ENCODE peak calls at places on chromosomes 12 and 14, in six cellular contexts. V is MM.1S, I is GM12878, L is PC-3, R is neural progenitor cell, Y is IMR-90. T is an unnamed sample.

GRCh38 chr12:12724421-12725085 is 7.4 kb downstream of the CDKN1B start:
- DNase-seq in V (peak; percentile 76), I (no peak), L (peak; percentile 21), R (peak; percentile 47), Y (no peak), T (no peak)

GRCh38 chr12:18320036-18320617 is 58.8 kb downstream of the PIK3C2G start:
- DNase-seq in V (peak; percentile 56), I (no peak), L (peak; percentile 79), R (peak; percentile 79), Y (peak; percentile 69), T (peak; percentile 48)

GRCh38 chr12:122943196-122943595 is 23.1 kb downstream of the ABCB9 start:
- DNase-seq in V (no peak), I (no peak), L (peak; percentile 40), R (no peak), Y (peak; percentile 30), T (peak; percentile 27)

GRCh38 chr14:36238666-36239363 is 62.3 kb upstream of the PTCSC3 start:
- DNase-seq in V (no peak), I (no peak), L (peak; percentile 73), R (no peak), Y (peak; percentile 70), T (no peak)

GRCh38 chr14:79552778-79553177 is 658.5 kb downstream of the DIO2 start:
- DNase-seq in V (no peak), I (no peak), L (peak; percentile 27), R (peak; percentile 55), Y (no peak), T (no peak)

GRCh38 chr12:52975820-52976573 is 27.1 kb downstream of the KRT18 start:
- DNase-seq in V (no peak), I (no peak), L (peak; percentile 67), R (peak; percentile 50), Y (peak; percentile 27), T (no peak)

GRCh38 chr14:104086661-104087461 is 1.4 kb downstream of the ASPG start:
- DNase-seq in V (no peak), I (no peak), L (no peak), R (no peak), Y (no peak), T (peak; percentile 91)

GRCh38 chr12:113333877-113334785 is 778 bp downstream of the SLC8B1 start:
- DNase-seq in V (peak; percentile 7), I (no peak), L (peak; percentile 35), R (no peak), Y (no peak), T (no peak)

GRCh38 chr12:79911889-79912656 is 22.8 kb downstream of the PPP1R12A start:
- DNase-seq in V (no peak), I (no peak), L (peak; percentile 35), R (no peak), Y (peak; percentile 59), T (no peak)

GRCh38 chr12:106743270-106743988 is 31.1 kb upstream of the RIC8B start:
- DNase-seq in V (no peak), I (no peak), L (no peak), R (peak; percentile 76), Y (no peak), T (peak; percentile 59)

GRCh38 chr12:8951744-8952143 is 2.3 kb upstream of the M6PR start:
- DNase-seq in V (no peak), I (no peak), L (no peak), R (no peak), Y (no peak), T (no peak)

GRCh38 chr14:91647817-91648216 is 84.1 kb downstream of the CATSPERB start:
- DNase-seq in V (no peak), I (no peak), L (no peak), R (no peak), Y (no peak), T (no peak)

GRCh38 chr12:50477241-50477832 is 27.4 kb upstream of the DIP2B start:
- DNase-seq in V (no peak), I (peak; percentile 2), L (no peak), R (no peak), Y (no peak), T (no peak)

GRCh38 chr12:110919720-110920119 is 659 bp downstream of the MYL2 start:
- DNase-seq in V (no peak), I (no peak), L (no peak), R (no peak), Y (no peak), T (no peak)

GRCh38 chr12:68119724-68120211 is 39.8 kb downstream of the IFNG start:
- DNase-seq in V (peak; percentile 51), I (peak; percentile 73), L (peak; percentile 9), R (no peak), Y (no peak), T (no peak)

GRCh38 chr14:60328588-60328987 is 79.6 kb downstream of the PPM1A start:
- DNase-seq in V (no peak), I (no peak), L (no peak), R (peak; percentile 58), Y (no peak), T (no peak)

GRCh38 chr12:97943359-97943758 is 480.8 kb downstream of the RMST start:
- DNase-seq in V (peak; percentile 27), I (no peak), L (peak; percentile 13), R (no peak), Y (no peak), T (no peak)

GRCh38 chr12:13024151-13024946 is 19.8 kb upstream of the FAM234B start:
- DNase-seq in V (peak; percentile 54), I (no peak), L (no peak), R (peak; percentile 18), Y (peak; percentile 82), T (no peak)

GRCh38 chr14:84181072-84181471 is 1348.9 kb upstream of the FLRT2 start:
- DNase-seq in V (peak; percentile 6), I (no peak), L (no peak), R (no peak), Y (no peak), T (no peak)

GRCh38 chr12:109762071-109762672 is 48.5 kb downstream of the FAM222A start:
- DNase-seq in V (no peak), I (no peak), L (no peak), R (no peak), Y (no peak), T (no peak)

DNA sequence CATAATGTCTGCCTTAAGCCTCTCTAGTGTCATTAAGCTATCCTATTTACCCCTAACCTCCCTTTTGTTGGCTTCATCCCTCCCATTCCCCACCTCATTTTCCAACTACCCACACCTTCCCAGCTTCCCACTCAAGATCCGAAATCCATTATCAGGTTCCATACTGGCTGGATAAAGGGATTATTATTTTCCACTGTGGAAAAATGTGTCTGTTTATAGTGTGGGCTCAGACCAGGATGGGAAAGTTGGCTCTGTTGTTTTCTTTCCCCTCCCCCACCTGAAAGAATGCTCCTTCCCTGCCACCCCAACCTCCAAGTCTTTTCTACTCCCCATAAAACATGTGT is 49.8 kb downstream of the SUSD6 start:
- DNase-seq in V (no peak), I (no peak), L (no peak), R (no peak), Y (no peak), T (no peak)
- H4K20me1 ChIP-seq in V (no peaks in the 10 kb centered on the region), I (no peaks in the 10 kb centered on the region), L (no peaks in the 10 kb centered on the region), R (peaks cover 11% of the 10 kb centered on the region), Y (peaks cover 22% of the 10 kb centered on the region), T (peaks cover 19% of the 10 kb centered on the region)

GRCh38 chr14:97719931-97720330 is 922.7 kb downstream of the VRK1 start:
- DNase-seq in V (no peak), I (no peak), L (no peak), R (no peak), Y (no peak), T (no peak)

GRCh38 chr14:97723321-97723720 is 926.1 kb downstream of the VRK1 start:
- DNase-seq in V (no peak), I (no peak), L (no peak), R (no peak), Y (no peak), T (no peak)

GRCh38 chr14:97723834-97724770 is 926.9 kb downstream of the VRK1 start:
- DNase-seq in V (no peak), I (no peak), L (no peak), R (no peak), Y (no peak), T (no peak)

DNA sequence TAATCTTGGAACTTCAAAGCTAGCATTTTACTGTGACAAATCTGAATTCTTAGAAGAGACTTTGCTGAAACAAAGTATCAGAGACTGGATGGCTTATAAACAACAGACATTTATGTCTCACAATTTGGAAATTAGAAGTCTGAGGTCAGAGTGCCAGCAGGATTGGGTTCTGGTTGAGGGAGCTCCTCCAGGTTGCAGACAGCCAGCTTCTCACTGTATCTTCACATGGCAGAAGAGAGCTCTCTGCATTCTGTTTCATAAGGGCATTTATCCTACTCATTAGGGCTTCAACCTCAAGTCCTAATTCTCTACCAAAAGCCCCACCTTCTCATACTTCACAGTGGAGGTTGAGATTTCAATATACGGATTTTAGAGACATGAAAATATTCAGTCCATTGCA is 921.9 kb downstream of the VRK1 start:
- DNase-seq in V (no peak), I (no peak), L (no peak), R (no peak), Y (no peak), T (no peak)
- H3K9me3 ChIP-seq in V (no peaks in the 10 kb centered on the region), I (no peaks in the 10 kb centered on the region), L (no peaks in the 10 kb centered on the region), R (no peaks in the 10 kb centered on the region), Y (peaks cover 16% of the 10 kb centered on the region), T (no peaks in the 10 kb centered on the region)

GRCh38 chr14:24204163-24205146 is 1.0 kb upstream of the TSSK4 start:
- DNase-seq in V (no peak), I (no peak), L (no peak), R (no peak), Y (no peak), T (peak; percentile 18)
- H3K36me3 ChIP-seq in V (no peaks in the 10 kb centered on the region), I (peaks cover 1% of the 10 kb centered on the region), L (peaks cover 36% of the 10 kb centered on the region), R (peaks cover 5% of the 10 kb centered on the region), Y (peaks cover 41% of the 10 kb centered on the region), T (peaks cover 56% of the 10 kb centered on the region)

GRCh38 chr12:89649820-89650219 is 58.8 kb downstream of the ATP2B1 start:
- DNase-seq in V (no peak), I (no peak), L (no peak), R (no peak), Y (no peak), T (no peak)

GRCh38 chr12:89650239-89650638 is 58.4 kb downstream of the ATP2B1 start:
- DNase-seq in V (no peak), I (no peak), L (peak; percentile 22), R (no peak), Y (peak; percentile 5), T (peak; percentile 50)

GRCh38 chr12:89648211-89648930 is 60.3 kb downstream of the ATP2B1 start:
- DNase-seq in V (no peak), I (no peak), L (no peak), R (peak; percentile 58), Y (peak; percentile 35), T (no peak)

GRCh38 chr12:89649139-89649538 is 59.5 kb downstream of the ATP2B1 start:
- DNase-seq in V (no peak), I (no peak), L (no peak), R (no peak), Y (no peak), T (no peak)

DNA sequence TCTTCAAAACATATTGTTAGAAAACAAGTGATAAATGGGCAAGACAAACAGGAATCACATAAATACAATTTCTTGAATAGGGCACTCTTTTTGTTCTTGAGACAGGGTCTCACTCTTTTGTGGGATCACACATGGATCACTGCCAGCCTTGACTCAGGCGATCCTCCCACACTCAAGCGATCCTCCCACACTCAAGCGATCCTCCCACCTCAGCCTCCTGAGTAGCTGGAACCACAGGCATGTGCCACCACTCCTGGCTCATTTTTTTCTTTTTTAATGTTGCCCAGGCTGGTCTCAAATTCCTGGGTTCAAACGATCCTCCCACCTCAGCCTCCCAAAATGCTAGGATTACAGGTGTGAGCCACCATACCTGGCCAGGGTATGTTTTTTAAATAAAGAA is 57.4 kb downstream of the ATP2B1 start:
- DNase-seq in V (no peak), I (no peak), L (no peak), R (no peak), Y (no peak), T (no peak)
- H4K20me1 ChIP-seq in V (no peaks in the 10 kb centered on the region), I (no peaks in the 10 kb centered on the region), L (peaks cover 18% of the 10 kb centered on the region), R (peaks cover 36% of the 10 kb centered on the region), Y (peaks cover 4% of the 10 kb centered on the region), T (peaks cover 12% of the 10 kb centered on the region)

T was measured in osteoblast.